ENCODE peak calls at places on chromosomes 12 and 14, in nine cellular contexts. One of them, this sample, is unnamed.

GRCh38 chr12:88052686-88053085 is 23.5 kb upstream of the C12orf50 start:
- DNase-seq in HCT116: peak
- DNase-seq in aorta: no peak
- DNase-seq in AG04450: peak
- DNase-seq in breast epithelium: no peak
- DNase-seq in CD8-positive, alpha-beta memory T cell: no peak
- DNase-seq in heart left ventricle: no peak
- DNase-seq in uterus: no peak
- DNase-seq in stomach: no peak
- DNase-seq in this sample: no peak

GRCh38 chr14:55075628-55076027 is 24.2 kb downstream of the MAPK1IP1L start:
- DNase-seq in HCT116: no peak
- DNase-seq in aorta: no peak
- DNase-seq in AG04450: no peak
- DNase-seq in breast epithelium: no peak
- DNase-seq in CD8-positive, alpha-beta memory T cell: no peak
- DNase-seq in heart left ventricle: no peak
- DNase-seq in uterus: no peak
- DNase-seq in stomach: no peak
- DNase-seq in this sample: no peak

GRCh38 chr12:57395121-57395520 is 35.7 kb downstream of the R3HDM2 start:
- DNase-seq in HCT116: no peak
- DNase-seq in aorta: no peak
- DNase-seq in AG04450: no peak
- DNase-seq in breast epithelium: no peak
- DNase-seq in CD8-positive, alpha-beta memory T cell: no peak
- DNase-seq in heart left ventricle: no peak
- DNase-seq in uterus: no peak
- DNase-seq in stomach: no peak
- DNase-seq in this sample: no peak

GRCh38 chr12:46303039-46303666 is 34.3 kb upstream of the SLC38A1 start:
- DNase-seq in HCT116: peak
- DNase-seq in aorta: no peak
- DNase-seq in AG04450: no peak
- DNase-seq in breast epithelium: no peak
- DNase-seq in CD8-positive, alpha-beta memory T cell: peak
- DNase-seq in heart left ventricle: no peak
- DNase-seq in uterus: no peak
- DNase-seq in stomach: peak
- DNase-seq in this sample: peak

GRCh38 chr12:64806593-64806992 is 17.9 kb upstream of the TBC1D30 start:
- DNase-seq in HCT116: no peak
- DNase-seq in aorta: no peak
- DNase-seq in AG04450: peak
- DNase-seq in breast epithelium: no peak
- DNase-seq in CD8-positive, alpha-beta memory T cell: no peak
- DNase-seq in heart left ventricle: no peak
- DNase-seq in uterus: no peak
- DNase-seq in stomach: no peak
- DNase-seq in this sample: no peak

GRCh38 chr14:100800041-100800440 is 25.9 kb upstream of the MEG3 start:
- DNase-seq in HCT116: no peak
- DNase-seq in aorta: no peak
- DNase-seq in AG04450: no peak
- DNase-seq in breast epithelium: no peak
- DNase-seq in CD8-positive, alpha-beta memory T cell: no peak
- DNase-seq in heart left ventricle: no peak
- DNase-seq in uterus: no peak
- DNase-seq in stomach: no peak
- DNase-seq in this sample: no peak

GRCh38 chr14:51862171-51862838 is 1.9 kb downstream of the GNG2 start:
- DNase-seq in HCT116: no peak
- DNase-seq in aorta: no peak
- DNase-seq in AG04450: no peak
- DNase-seq in breast epithelium: no peak
- DNase-seq in CD8-positive, alpha-beta memory T cell: no peak
- DNase-seq in heart left ventricle: no peak
- DNase-seq in uterus: no peak
- DNase-seq in stomach: no peak
- DNase-seq in this sample: no peak

GRCh38 chr14:78202976-78203375 is 32.8 kb downstream of the NRXN3 start:
- DNase-seq in HCT116: no peak
- DNase-seq in aorta: no peak
- DNase-seq in AG04450: no peak
- DNase-seq in breast epithelium: no peak
- DNase-seq in CD8-positive, alpha-beta memory T cell: no peak
- DNase-seq in heart left ventricle: no peak
- DNase-seq in uterus: no peak
- DNase-seq in stomach: no peak
- DNase-seq in this sample: no peak

GRCh38 chr12:52691076-52691764 is 11.0 kb upstream of the KRT1 start:
- DNase-seq in HCT116: no peak
- DNase-seq in aorta: no peak
- DNase-seq in AG04450: no peak
- DNase-seq in breast epithelium: no peak
- DNase-seq in CD8-positive, alpha-beta memory T cell: peak
- DNase-seq in heart left ventricle: no peak
- DNase-seq in uterus: no peak
- DNase-seq in stomach: no peak
- DNase-seq in this sample: no peak

GRCh38 chr12:24894869-24895268 is 54.0 kb downstream of the BCAT1 start:
- DNase-seq in HCT116: no peak
- DNase-seq in aorta: no peak
- DNase-seq in AG04450: no peak
- DNase-seq in breast epithelium: no peak
- DNase-seq in CD8-positive, alpha-beta memory T cell: no peak
- DNase-seq in heart left ventricle: no peak
- DNase-seq in uterus: no peak
- DNase-seq in stomach: no peak
- DNase-seq in this sample: no peak

GRCh38 chr12:131736807-131737484 is 26.1 kb downstream of the SFSWAP start:
- DNase-seq in HCT116: peak
- DNase-seq in aorta: no peak
- DNase-seq in AG04450: peak
- DNase-seq in breast epithelium: no peak
- DNase-seq in CD8-positive, alpha-beta memory T cell: no peak
- DNase-seq in heart left ventricle: no peak
- DNase-seq in uterus: no peak
- DNase-seq in stomach: no peak
- DNase-seq in this sample: no peak

DNA sequence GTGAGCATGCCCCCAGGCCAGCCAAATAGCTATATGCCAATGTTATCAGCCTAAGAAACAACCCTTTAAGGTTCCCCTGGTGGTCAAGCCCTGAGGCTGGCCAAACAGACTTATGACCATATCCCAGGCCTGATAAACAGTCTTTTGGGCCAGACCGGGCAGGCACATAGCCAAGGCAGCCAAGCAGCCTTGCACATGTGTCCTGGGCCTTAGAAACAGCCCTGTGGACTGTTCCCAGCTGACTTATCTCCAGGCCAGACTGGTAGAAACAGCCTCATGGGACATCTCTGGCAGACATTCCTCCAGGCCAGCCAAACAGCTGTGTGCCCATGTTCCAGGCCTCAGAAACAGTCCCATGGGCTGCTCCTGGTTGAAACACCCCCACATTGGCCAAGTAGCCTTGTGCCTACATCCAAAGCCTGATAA is 295.0 kb upstream of the MGAT4C start:
- DNase-seq in HCT116: no peak
- DNase-seq in aorta: peak
- DNase-seq in AG04450: no peak
- DNase-seq in breast epithelium: no peak
- DNase-seq in CD8-positive, alpha-beta memory T cell: no peak
- DNase-seq in heart left ventricle: no peak
- DNase-seq in uterus: no peak
- DNase-seq in stomach: no peak
- DNase-seq in this sample: no peak
- H3K27ac ChIP-seq in HCT116: no peak
- H3K27ac ChIP-seq in aorta: peak
- H3K27ac ChIP-seq in AG04450: no peak
- H3K27ac ChIP-seq in breast epithelium: no peak
- H3K27ac ChIP-seq in CD8-positive, alpha-beta memory T cell: no peak
- H3K27ac ChIP-seq in heart left ventricle: no peak
- H3K27ac ChIP-seq in uterus: no peak
- H3K27ac ChIP-seq in stomach: no peak
- H3K27ac ChIP-seq in this sample: no peak

GRCh38 chr14:75044322-75044721 is 6.9 kb downstream of the MLH3 start:
- DNase-seq in HCT116: no peak
- DNase-seq in aorta: no peak
- DNase-seq in AG04450: no peak
- DNase-seq in breast epithelium: no peak
- DNase-seq in CD8-positive, alpha-beta memory T cell: no peak
- DNase-seq in heart left ventricle: no peak
- DNase-seq in uterus: no peak
- DNase-seq in stomach: no peak
- DNase-seq in this sample: no peak
- H3K27ac ChIP-seq in HCT116: no peak
- H3K27ac ChIP-seq in aorta: no peak
- H3K27ac ChIP-seq in AG04450: no peak
- H3K27ac ChIP-seq in breast epithelium: no peak
- H3K27ac ChIP-seq in CD8-positive, alpha-beta memory T cell: no peak
- H3K27ac ChIP-seq in heart left ventricle: no peak
- H3K27ac ChIP-seq in uterus: peak
- H3K27ac ChIP-seq in stomach: no peak
- H3K27ac ChIP-seq in this sample: no peak

GRCh38 chr12:114680498-114681148 is 3.4 kb downstream of the TBX3 start:
- DNase-seq in HCT116: no peak
- DNase-seq in aorta: no peak
- DNase-seq in AG04450: no peak
- DNase-seq in breast epithelium: no peak
- DNase-seq in CD8-positive, alpha-beta memory T cell: no peak
- DNase-seq in heart left ventricle: no peak
- DNase-seq in uterus: no peak
- DNase-seq in stomach: no peak
- DNase-seq in this sample: no peak

GRCh38 chr12:114682920-114683708 is 861 bp downstream of the TBX3 start:
- DNase-seq in HCT116: no peak
- DNase-seq in aorta: peak
- DNase-seq in AG04450: no peak
- DNase-seq in breast epithelium: no peak
- DNase-seq in CD8-positive, alpha-beta memory T cell: no peak
- DNase-seq in heart left ventricle: peak
- DNase-seq in uterus: no peak
- DNase-seq in stomach: peak
- DNase-seq in this sample: peak

GRCh38 chr12:114682101-114682919 is 1.7 kb downstream of the TBX3 start:
- DNase-seq in HCT116: no peak
- DNase-seq in aorta: no peak
- DNase-seq in AG04450: no peak
- DNase-seq in breast epithelium: no peak
- DNase-seq in CD8-positive, alpha-beta memory T cell: no peak
- DNase-seq in heart left ventricle: no peak
- DNase-seq in uterus: no peak
- DNase-seq in stomach: no peak
- DNase-seq in this sample: no peak

GRCh38 chr12:114679942-114680341 is 4.0 kb downstream of the TBX3 start:
- DNase-seq in HCT116: no peak
- DNase-seq in aorta: no peak
- DNase-seq in AG04450: no peak
- DNase-seq in breast epithelium: no peak
- DNase-seq in CD8-positive, alpha-beta memory T cell: no peak
- DNase-seq in heart left ventricle: no peak
- DNase-seq in uterus: no peak
- DNase-seq in stomach: no peak
- DNase-seq in this sample: no peak

DNA sequence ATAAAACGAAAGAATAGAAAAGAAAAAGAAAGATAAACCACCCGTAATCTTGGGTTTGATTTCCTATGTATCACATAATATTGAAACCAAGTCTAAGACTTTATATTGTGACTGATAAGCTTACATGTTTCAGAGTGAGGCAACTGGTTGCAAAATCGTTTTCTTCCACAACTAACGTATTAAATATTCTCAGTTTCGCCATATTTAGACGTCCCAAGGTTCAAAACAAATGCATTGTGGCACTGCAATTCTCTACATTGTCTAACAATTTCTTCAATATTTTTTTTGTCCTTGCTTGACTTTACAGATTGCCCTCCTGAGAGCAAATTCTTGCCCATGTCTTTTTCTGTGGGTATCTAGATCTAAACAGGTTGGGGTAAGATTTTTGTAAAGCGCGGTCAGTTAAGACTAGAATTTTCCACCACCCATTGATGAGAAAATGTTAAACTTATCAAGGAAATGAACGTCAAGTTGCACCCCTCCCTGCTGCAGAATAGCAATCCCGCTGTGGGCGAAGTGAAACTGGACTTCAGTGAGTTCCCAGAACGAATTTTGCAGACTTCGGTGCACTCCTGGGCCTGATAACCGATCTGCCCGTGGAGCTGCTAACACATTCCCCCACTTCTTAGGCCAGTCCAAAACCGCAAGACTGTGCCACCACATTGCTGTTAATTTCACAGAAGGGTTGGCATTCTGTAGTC is 2.7 kb downstream of the TBX3 start:
- DNase-seq in HCT116: no peak
- DNase-seq in aorta: no peak
- DNase-seq in AG04450: no peak
- DNase-seq in breast epithelium: no peak
- DNase-seq in CD8-positive, alpha-beta memory T cell: no peak
- DNase-seq in heart left ventricle: no peak
- DNase-seq in uterus: no peak
- DNase-seq in stomach: no peak
- DNase-seq in this sample: no peak
- H3K27ac ChIP-seq in HCT116: no peak
- H3K27ac ChIP-seq in aorta: no peak
- H3K27ac ChIP-seq in AG04450: peak
- H3K27ac ChIP-seq in breast epithelium: peak
- H3K27ac ChIP-seq in CD8-positive, alpha-beta memory T cell: no peak
- H3K27ac ChIP-seq in heart left ventricle: peak
- H3K27ac ChIP-seq in uterus: peak
- H3K27ac ChIP-seq in stomach: peak
- H3K27ac ChIP-seq in this sample: peak

GRCh38 chr12:104137175-104137901 is 672 bp downstream of the NFYB start:
- DNase-seq in HCT116: no peak
- DNase-seq in aorta: peak
- DNase-seq in AG04450: peak
- DNase-seq in breast epithelium: peak
- DNase-seq in CD8-positive, alpha-beta memory T cell: peak
- DNase-seq in heart left ventricle: peak
- DNase-seq in uterus: peak
- DNase-seq in stomach: peak
- DNase-seq in this sample: peak

GRCh38 chr12:104137902-104138746 is at the start of gene NFYB:
- DNase-seq in HCT116: peak
- DNase-seq in aorta: peak
- DNase-seq in AG04450: peak
- DNase-seq in breast epithelium: peak
- DNase-seq in CD8-positive, alpha-beta memory T cell: peak
- DNase-seq in heart left ventricle: peak
- DNase-seq in uterus: peak
- DNase-seq in stomach: peak
- DNase-seq in this sample: peak

GRCh38 chr12:104138747-104139186 is 757 bp upstream of the NFYB start:
- DNase-seq in HCT116: no peak
- DNase-seq in aorta: no peak
- DNase-seq in AG04450: no peak
- DNase-seq in breast epithelium: no peak
- DNase-seq in CD8-positive, alpha-beta memory T cell: no peak
- DNase-seq in heart left ventricle: no peak
- DNase-seq in uterus: peak
- DNase-seq in stomach: no peak
- DNase-seq in this sample: no peak

GRCh38 chr12:104134882-104135281 is 3.1 kb downstream of the NFYB start:
- DNase-seq in HCT116: no peak
- DNase-seq in aorta: no peak
- DNase-seq in AG04450: no peak
- DNase-seq in breast epithelium: no peak
- DNase-seq in CD8-positive, alpha-beta memory T cell: no peak
- DNase-seq in heart left ventricle: no peak
- DNase-seq in uterus: no peak
- DNase-seq in stomach: no peak
- DNase-seq in this sample: no peak

GRCh38 chr12:104136577-104136976 is 1.4 kb downstream of the NFYB start:
- DNase-seq in HCT116: no peak
- DNase-seq in aorta: no peak
- DNase-seq in AG04450: no peak
- DNase-seq in breast epithelium: no peak
- DNase-seq in CD8-positive, alpha-beta memory T cell: no peak
- DNase-seq in heart left ventricle: no peak
- DNase-seq in uterus: no peak
- DNase-seq in stomach: no peak
- DNase-seq in this sample: no peak
- H3K27ac ChIP-seq in HCT116: peak
- H3K27ac ChIP-seq in aorta: no peak
- H3K27ac ChIP-seq in AG04450: no peak
- H3K27ac ChIP-seq in breast epithelium: no peak
- H3K27ac ChIP-seq in CD8-positive, alpha-beta memory T cell: peak
- H3K27ac ChIP-seq in heart left ventricle: no peak
- H3K27ac ChIP-seq in uterus: peak
- H3K27ac ChIP-seq in stomach: no peak
- H3K27ac ChIP-seq in this sample: peak

This sample was measured in heart right ventricle.